ENCODE peak calls at places on chromosomes 12 and 14, in ten cellular contexts. L, N, F, Y, H, C, G, E, T and P are unnamed samples.

GRCh38 chr14:64792231-64792630 is 87.5 kb downstream of the SPTB start:
- DNase-seq in L (no peak), N (no peak), F (no peak), Y (no peak), H (no peak), C (no peak), G (no peak), E (no peak), T (no peak), P (no peak)

GRCh38 chr14:89282191-89282590 is 134.8 kb downstream of the FOXN3 start:
- DNase-seq in L (no peak), N (no peak), F (no peak), Y (no peak), H (no peak), C (no peak), G (no peak), E (no peak), T (no peak), P (no peak)

GRCh38 chr14:77098470-77099353 is 654 bp downstream of the CIPC start:
- DNase-seq in L (no peak), N (no peak), F (no peak), Y (no peak), H (peak), C (no peak), G (no peak), E (no peak), T (peak), P (peak)

GRCh38 chr12:79761341-79761740 is 70.6 kb upstream of the PAWR start:
- DNase-seq in L (no peak), N (peak), F (no peak), Y (no peak), H (no peak), C (no peak), G (no peak), E (no peak), T (no peak), P (no peak)

GRCh38 chr14:38867561-38868150 is 235.4 kb downstream of the SEC23A start:
- DNase-seq in L (peak), N (peak), F (peak), Y (peak), H (peak), C (peak), G (peak), E (peak), T (peak), P (peak)

GRCh38 chr12:6847676-6848075 is 3.4 kb downstream of the CDCA3 start:
- DNase-seq in L (no peak), N (no peak), F (no peak), Y (no peak), H (no peak), C (no peak), G (peak), E (no peak), T (no peak), P (no peak)

GRCh38 chr12:29546000-29546399 is 48.5 kb upstream of the OVCH1 start:
- DNase-seq in L (no peak), N (peak), F (no peak), Y (no peak), H (no peak), C (no peak), G (no peak), E (no peak), T (no peak), P (no peak)

GRCh38 chr12:153080-153746 is 60.7 kb downstream of the SLC6A12 start:
- DNase-seq in L (no peak), N (peak), F (peak), Y (peak), H (no peak), C (peak), G (peak), E (peak), T (peak), P (peak)

GRCh38 chr14:88005050-88005481 is at the start of gene GPR65:
- DNase-seq in L (no peak), N (no peak), F (peak), Y (no peak), H (no peak), C (no peak), G (no peak), E (no peak), T (no peak), P (no peak)

GRCh38 chr14:65791551-65791981 is 379.0 kb downstream of the FUT8 start:
- DNase-seq in L (peak), N (peak), F (peak), Y (peak), H (no peak), C (peak), G (no peak), E (no peak), T (no peak), P (no peak)

GRCh38 chr12:75945581-75945980 is 86.0 kb downstream of the PHLDA1 start:
- DNase-seq in L (no peak), N (no peak), F (no peak), Y (no peak), H (no peak), C (no peak), G (no peak), E (no peak), T (no peak), P (no peak)

GRCh38 chr12:75947171-75947723 is 84.3 kb downstream of the PHLDA1 start:
- DNase-seq in L (no peak), N (no peak), F (no peak), Y (peak), H (no peak), C (no peak), G (no peak), E (no peak), T (no peak), P (no peak)

GRCh38 chr12:75944097-75944904 is 87.3 kb downstream of the PHLDA1 start:
- DNase-seq in L (peak), N (peak), F (peak), Y (peak), H (no peak), C (peak), G (no peak), E (no peak), T (peak), P (no peak)

GRCh38 chr12:75944905-75945412 is 86.6 kb downstream of the PHLDA1 start:
- DNase-seq in L (no peak), N (no peak), F (no peak), Y (no peak), H (no peak), C (no peak), G (no peak), E (no peak), T (no peak), P (no peak)

GRCh38 chr12:75943730-75944096 is 87.9 kb downstream of the PHLDA1 start:
- DNase-seq in L (no peak), N (no peak), F (no peak), Y (peak), H (no peak), C (no peak), G (no peak), E (no peak), T (no peak), P (no peak)
- TF ChIP-seq CTCF in L (no peak), N (no peak), F (no peak), Y (no peak), H (no peak), C (no peak), G (no peak), E (no peak), T (no peak), P (no peak)

DNA sequence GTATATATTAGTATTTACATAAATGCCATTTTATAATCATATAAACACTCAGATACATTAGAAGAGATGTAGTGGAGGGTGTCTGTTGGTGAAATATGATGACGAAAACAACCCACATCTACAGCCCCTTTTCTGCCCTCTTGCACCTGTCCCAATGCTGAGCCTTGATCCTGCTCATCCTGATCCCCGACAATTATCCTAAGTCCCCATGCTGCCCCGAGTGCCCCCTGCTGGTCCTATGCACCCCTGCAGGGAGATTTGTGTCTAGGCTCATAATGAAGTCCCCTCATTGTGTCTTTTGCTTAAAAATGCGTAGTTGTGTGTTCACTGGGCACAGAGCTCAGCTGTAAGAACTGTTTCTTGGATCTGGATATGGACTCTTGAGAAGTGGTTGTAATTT is 554.5 kb downstream of the TMEM121 start:
- DNase-seq in L (no peak), N (no peak), F (no peak), Y (no peak), H (no peak), C (no peak), G (no peak), E (no peak), T (no peak), P (no peak)
- TF ChIP-seq CTCF in L (no peak), N (no peak), F (peak), Y (no peak), H (no peak), C (no peak), G (no peak), E (no peak), T (no peak), P (no peak)

DNA sequence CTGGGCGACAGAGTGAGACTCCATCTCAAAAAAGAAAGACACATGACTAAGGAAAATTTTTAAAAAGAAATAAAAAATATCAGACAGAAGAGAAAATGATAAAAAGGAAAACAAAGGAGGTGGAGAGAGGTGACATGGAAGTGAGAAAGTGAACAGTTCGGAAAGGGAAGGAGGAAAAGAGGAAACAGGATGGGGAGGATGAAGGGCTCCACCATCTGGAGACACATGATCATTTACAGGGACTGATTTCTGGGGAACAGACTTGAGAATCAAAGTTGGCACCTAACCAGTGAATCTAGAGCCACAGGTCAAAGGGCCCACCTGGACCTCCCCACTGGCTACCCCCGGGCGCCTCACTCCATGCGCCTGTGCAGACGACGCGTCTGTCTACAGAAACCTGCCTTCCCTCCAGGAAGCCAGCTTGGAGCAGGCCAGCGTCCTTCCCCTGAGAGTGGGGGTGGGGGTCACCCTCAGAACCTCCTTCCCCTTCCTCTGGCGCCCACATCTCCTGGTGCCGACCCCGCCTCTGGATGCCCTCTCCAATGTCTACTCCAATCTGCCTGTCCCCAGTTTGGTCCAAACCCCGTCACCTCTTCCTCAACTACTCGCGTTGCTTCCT is 60.5 kb downstream of the AMN start:
- DNase-seq in L (no peak), N (no peak), F (no peak), Y (no peak), H (no peak), C (no peak), G (no peak), E (no peak), T (no peak), P (no peak)
- TF ChIP-seq CTCF in L (peak), N (no peak), F (no peak), Y (no peak), H (no peak), C (no peak), G (peak), E (no peak), T (no peak), P (no peak)

GRCh38 chr12:100075598-100075997 is 67.1 kb downstream of the BLTP3B start:
- DNase-seq in L (no peak), N (no peak), F (no peak), Y (no peak), H (no peak), C (no peak), G (no peak), E (no peak), T (no peak), P (no peak)

GRCh38 chr12:100083308-100083707 is 59.4 kb downstream of the BLTP3B start:
- DNase-seq in L (no peak), N (no peak), F (no peak), Y (no peak), H (no peak), C (no peak), G (no peak), E (no peak), T (no peak), P (no peak)

DNA sequence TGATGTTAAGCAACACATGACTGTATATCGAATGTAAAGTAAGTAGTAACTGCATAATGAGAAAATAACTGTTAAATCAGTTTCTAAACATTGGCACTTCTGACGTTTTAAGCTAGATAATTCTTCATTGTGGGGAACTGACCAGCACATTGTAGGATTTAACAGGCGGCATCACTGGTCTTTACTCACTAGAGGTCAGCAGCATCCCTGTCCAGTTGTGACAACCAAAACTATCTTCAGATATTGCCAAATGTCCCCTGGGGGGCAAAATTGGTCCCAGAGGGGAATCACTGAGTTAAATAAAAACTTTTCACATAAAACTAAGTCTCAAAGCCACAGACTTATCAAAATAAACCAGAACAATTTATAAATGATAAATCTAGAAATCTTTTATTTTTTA is 65.3 kb downstream of the BLTP3B start:
- DNase-seq in L (no peak), N (no peak), F (peak), Y (peak), H (no peak), C (no peak), G (no peak), E (no peak), T (no peak), P (no peak)
- TF ChIP-seq CTCF in L (peak), N (peak), F (peak), Y (no peak), H (no peak), C (no peak), G (peak), E (no peak), T (peak), P (no peak)

GRCh38 chr14:70087380-70087697 is 101.4 kb downstream of the SLC8A3 start:
- DNase-seq in L (no peak), N (no peak), F (no peak), Y (no peak), H (no peak), C (no peak), G (no peak), E (no peak), T (no peak), P (no peak)

GRCh38 chr14:70084226-70084625 is 104.5 kb downstream of the SLC8A3 start:
- DNase-seq in L (no peak), N (no peak), F (no peak), Y (no peak), H (no peak), C (no peak), G (no peak), E (no peak), T (no peak), P (no peak)

DNA sequence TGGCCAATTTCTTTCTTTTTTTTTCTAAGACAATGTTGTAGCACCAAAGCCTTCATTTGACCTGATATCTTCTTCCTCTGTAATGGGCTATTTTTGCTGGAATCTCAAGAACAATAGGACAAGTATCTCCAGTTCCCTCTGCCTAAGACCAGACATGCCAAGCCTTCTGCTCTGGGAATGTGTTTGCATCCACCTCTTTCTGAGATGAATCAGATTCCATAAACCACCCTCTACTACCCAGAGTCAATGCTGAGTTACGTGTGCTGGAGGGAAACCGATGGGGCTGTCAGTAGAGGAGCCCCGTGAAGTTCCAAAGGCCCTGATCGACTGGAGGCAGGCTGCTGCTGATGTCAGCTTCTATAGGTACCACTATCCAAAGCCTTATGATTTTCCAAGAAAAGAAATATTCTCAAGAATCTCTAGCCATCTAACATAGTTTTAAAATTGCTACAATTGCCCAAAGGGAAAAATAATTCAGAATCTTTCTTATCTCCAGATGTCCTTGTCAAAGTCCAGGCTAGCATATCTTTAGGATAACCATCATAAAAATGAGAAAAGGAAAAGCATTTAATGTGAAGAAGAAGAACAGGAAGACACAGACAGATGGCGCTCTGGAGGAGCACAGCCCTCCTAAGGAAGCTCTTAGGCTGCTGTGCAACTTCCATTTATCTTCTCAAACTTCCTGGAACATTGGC is 101.9 kb downstream of the SLC8A3 start:
- DNase-seq in L (peak), N (peak), F (peak), Y (peak), H (no peak), C (peak), G (peak), E (peak), T (peak), P (peak)
- TF ChIP-seq CTCF in L (peak), N (peak), F (peak), Y (peak), H (no peak), C (peak), G (peak), E (peak), T (peak), P (peak)

GRCh38 chr12:129186952-129187351 is 333.7 kb downstream of the GLT1D1 start:
- DNase-seq in L (no peak), N (no peak), F (no peak), Y (peak), H (no peak), C (no peak), G (peak), E (no peak), T (no peak), P (no peak)
- TF ChIP-seq CTCF in L (peak), N (no peak), F (no peak), Y (no peak), H (no peak), C (no peak), G (peak), E (peak), T (no peak), P (no peak)